ENCODE peak calls at places on chromosome 2, in four cellular contexts. X, A, T and B are unnamed samples. For H3K4me1, the result is how much of the 10 kb centered on the place peaks cover.

GRCh38 chr2:165219491-165219890 is 15.6 kb upstream of the SCN3A start:
- DNase-seq in X (no peak), A (no peak), T (no peak), B (no peak)

GRCh38 chr2:1854747-1855146 is 110.4 kb upstream of the PXDN start:
- DNase-seq in X (no peak), A (no peak), T (peak), B (no peak)

GRCh38 chr2:159168707-159169106 is 117.8 kb downstream of the WDSUB1 start:
- DNase-seq in X (no peak), A (no peak), T (no peak), B (no peak)

GRCh38 chr2:143254108-143254507 is 124.9 kb downstream of the ARHGAP15 start:
- DNase-seq in X (no peak), A (no peak), T (no peak), B (no peak)

GRCh38 chr2:660477-661214 is 16.6 kb downstream of the TMEM18 start:
- DNase-seq in X (no peak), A (no peak), T (no peak), B (no peak)

GRCh38 chr2:10960606-10961489 is 49.1 kb downstream of the KCNF1 start:
- DNase-seq in X (no peak), A (no peak), T (no peak), B (no peak)

GRCh38 chr2:106223347-106223746 is 29.2 kb upstream of the UXS1 start:
- DNase-seq in X (no peak), A (no peak), T (no peak), B (no peak)

GRCh38 chr2:96527052-96527964 is 9.2 kb upstream of the ARID5A start:
- DNase-seq in X (no peak), A (no peak), T (no peak), B (no peak)

GRCh38 chr2:81703831-81704230 is 1399.3 kb upstream of the LRRTM1 start:
- DNase-seq in X (no peak), A (no peak), T (no peak), B (no peak)

GRCh38 chr2:46813046-46813445 is 102.6 kb downstream of the MCFD2 start:
- DNase-seq in X (peak), A (peak), T (no peak), B (no peak)

GRCh38 chr2:101223814-101224231 is 28.9 kb upstream of the CNOT11 start:
- DNase-seq in X (no peak), A (no peak), T (no peak), B (no peak)

GRCh38 chr2:217851191-217852020 is 151.4 kb downstream of the TNS1 start:
- DNase-seq in X (no peak), A (no peak), T (no peak), B (peak)

GRCh38 chr2:8123464-8123863 is 558.4 kb upstream of the ID2 start:
- DNase-seq in X (no peak), A (no peak), T (no peak), B (no peak)

GRCh38 chr2:235856820-235857185 is 311.4 kb downstream of the GBX2 start:
- DNase-seq in X (no peak), A (no peak), T (no peak), B (no peak)

GRCh38 chr2:65064728-65065552 is 8.7 kb downstream of the CEP68 start:
- DNase-seq in X (no peak), A (peak), T (no peak), B (peak)

GRCh38 chr2:65061146-65061909 is 5.1 kb downstream of the CEP68 start:
- DNase-seq in X (no peak), A (no peak), T (no peak), B (no peak)

GRCh38 chr2:65061910-65062339 is 5.7 kb downstream of the CEP68 start:
- DNase-seq in X (no peak), A (peak), T (no peak), B (no peak)

GRCh38 chr2:65062843-65063242 is 6.6 kb downstream of the CEP68 start:
- DNase-seq in X (no peak), A (no peak), T (no peak), B (no peak)

DNA sequence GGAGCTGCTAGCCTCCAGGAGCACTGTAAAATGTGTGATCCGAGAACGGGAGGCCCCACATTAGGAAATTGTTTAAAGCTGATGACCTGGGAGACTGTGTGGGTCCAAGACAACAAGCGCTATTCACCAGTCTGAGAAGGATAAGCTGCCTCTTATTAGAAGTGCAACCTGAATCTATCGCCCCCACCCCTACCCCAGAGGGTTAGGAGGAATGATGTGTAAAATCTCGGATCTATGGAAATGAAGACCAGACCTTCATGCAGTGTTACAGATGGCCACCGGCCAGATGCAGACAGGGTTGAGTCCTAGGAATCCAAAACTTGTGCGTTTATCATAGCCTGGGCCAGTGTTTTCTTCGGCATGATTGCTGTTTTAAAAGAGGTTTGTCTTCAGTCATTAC is 7.2 kb downstream of the CEP68 start:
- DNase-seq in X (no peak), A (no peak), T (no peak), B (no peak)
- TF ChIP-seq CTCF in X (no peak), A (no peak), T (no peak), B (no peak)

DNA sequence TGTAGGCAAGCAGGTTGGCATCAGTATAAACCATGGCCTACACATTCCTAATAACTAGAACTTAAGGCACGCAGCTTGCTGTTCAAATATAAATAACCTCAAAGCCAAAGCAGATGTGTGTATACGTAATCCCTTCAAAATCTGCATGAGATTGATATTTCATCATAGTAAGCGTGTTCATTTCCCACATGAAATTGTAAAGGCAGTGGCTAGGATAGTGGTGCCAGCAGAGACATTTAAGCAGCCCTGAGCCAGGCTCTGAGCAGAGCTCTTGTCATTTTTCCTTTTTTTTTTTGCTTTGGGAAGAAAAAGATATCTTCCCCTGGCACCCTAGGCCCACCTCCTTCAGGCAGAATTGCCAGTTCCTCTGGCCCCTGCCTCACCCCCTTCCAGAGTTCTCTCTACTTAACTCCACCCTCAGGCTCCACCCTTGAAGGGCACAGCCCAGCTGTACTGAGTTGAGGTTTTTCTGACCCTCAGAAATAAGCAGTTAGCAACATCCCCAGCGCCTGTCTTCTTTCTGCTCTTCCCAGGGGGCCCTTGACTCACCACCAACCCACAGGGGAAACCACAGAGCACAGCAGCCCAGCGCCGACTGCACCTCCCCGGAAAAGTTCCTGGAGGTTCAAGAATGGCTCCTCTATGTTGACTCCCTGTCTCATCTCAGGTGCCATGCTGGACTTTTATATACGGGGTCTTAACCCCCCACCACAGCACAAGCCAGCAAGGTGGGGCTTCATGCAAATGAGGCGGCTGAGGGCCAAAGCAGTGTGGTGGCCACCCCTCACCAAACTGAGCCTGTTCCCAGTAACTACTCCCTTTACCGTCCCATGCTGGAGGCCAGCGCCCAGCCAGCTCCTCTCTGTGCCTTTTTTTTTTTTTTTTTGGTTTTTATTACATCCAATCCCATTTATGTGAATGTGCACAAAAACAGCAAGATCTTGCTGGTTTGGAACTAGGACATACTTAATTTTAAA is 84.7 kb downstream of the EHD3 start:
- DNase-seq in X (peak), A (no peak), T (no peak), B (peak)
- H3K4me1 ChIP-seq in X (under half), A (under half), T (under half), B (under half)

GRCh38 chr2:86648696-86649095 is 25.0 kb upstream of the RNF103 start:
- DNase-seq in X (no peak), A (no peak), T (no peak), B (no peak)
- H3K27ac ChIP-seq in X (no peak), A (no peak), T (no peak), B (no peak)

GRCh38 chr2:179447839-179448447 is 183.3 kb upstream of the SESTD1 start:
- DNase-seq in X (no peak), A (no peak), T (no peak), B (no peak)
- TF ChIP-seq CTCF in X (no peak), A (no peak), T (no peak), B (no peak)

GRCh38 chr2:239275871-239276812 is 124.7 kb downstream of the HDAC4 start:
- DNase-seq in X (no peak), A (peak), T (no peak), B (peak)
- H3K4me1 ChIP-seq in X (under half), A (under half), T (under half), B (under half)